ENCODE peak calls at places on chromosomes 11 and 22, in eight cellular contexts. I is K562, P is mammary epithelial cell, J is trophoblast cell, A is NT2/D1, L is endodermal cell, F is adipocyte, Z is colonic mucosa. V is an unnamed sample. For H3K9me3, the result is how much of the 10 kb centered on the place peaks cover.

GRCh38 chr11:126210871-126211235 is 597 bp downstream of the RPUSD4 start:
- DNase-seq in I (no peak), P (no peak), J (no peak), A (no peak), L (no peak), F (no peak), Z (no peak), V (no peak)

GRCh38 chr11:69874178-69874983 is 55.2 kb upstream of the FGF3 start:
- DNase-seq in I (no peak), P (no peak), J (no peak), A (no peak), L (peak), F (no peak), Z (no peak), V (no peak)

GRCh38 chr11:120134106-120134930 is 3.6 kb downstream of the TRIM29 start:
- DNase-seq in I (no peak), P (no peak), J (no peak), A (no peak), L (no peak), F (no peak), Z (peak), V (no peak)

GRCh38 chr11:62242021-62242420 is at the start of gene SCGB1D2:
- DNase-seq in I (no peak), P (peak), J (no peak), A (peak), L (peak), F (no peak), Z (no peak), V (peak)

GRCh38 chr11:69365567-69365966 is 71.6 kb downstream of the MYEOV start:
- DNase-seq in I (no peak), P (no peak), J (no peak), A (no peak), L (peak), F (no peak), Z (no peak), V (no peak)

GRCh38 chr11:66280428-66280827 is 2.5 kb downstream of the CNIH2 start:
- DNase-seq in I (no peak), P (no peak), J (no peak), A (no peak), L (no peak), F (no peak), Z (no peak), V (no peak)

GRCh38 chr11:59283311-59283710 is 70.6 kb upstream of the MPEG1 start:
- DNase-seq in I (no peak), P (no peak), J (no peak), A (no peak), L (peak), F (no peak), Z (no peak), V (no peak)

GRCh38 chr11:13316528-13316961 is 39.0 kb downstream of the BMAL1 start:
- DNase-seq in I (no peak), P (peak), J (no peak), A (no peak), L (no peak), F (peak), Z (no peak), V (no peak)

GRCh38 chr11:44877908-44878459 is 72.7 kb downstream of the TP53I11 start:
- DNase-seq in I (no peak), P (no peak), J (no peak), A (no peak), L (peak), F (no peak), Z (no peak), V (no peak)

GRCh38 chr11:129785383-129786111 is 30.1 kb upstream of the TMEM45B start:
- DNase-seq in I (no peak), P (peak), J (peak), A (no peak), L (no peak), F (peak), Z (no peak), V (no peak)

GRCh38 chr11:88139865-88140264 is 35.4 kb downstream of the RAB38 start:
- DNase-seq in I (no peak), P (no peak), J (no peak), A (no peak), L (no peak), F (no peak), Z (no peak), V (no peak)

GRCh38 chr11:61338783-61339489 is 5.9 kb downstream of the TKFC start:
- DNase-seq in I (no peak), P (no peak), J (no peak), A (no peak), L (no peak), F (no peak), Z (no peak), V (no peak)

GRCh38 chr11:117786099-117786870 is 10.7 kb downstream of the DSCAML1 start:
- DNase-seq in I (no peak), P (peak), J (peak), A (no peak), L (no peak), F (peak), Z (no peak), V (no peak)

GRCh38 chr22:38952382-38952993 is 4.9 kb upstream of the APOBEC3A start:
- DNase-seq in I (no peak), P (no peak), J (no peak), A (no peak), L (no peak), F (no peak), Z (no peak), V (peak)

GRCh38 chr11:66546966-66547661 is 411 bp downstream of the ACTN3 start:
- DNase-seq in I (no peak), P (no peak), J (peak), A (no peak), L (no peak), F (peak), Z (no peak), V (no peak)

GRCh38 chr11:101436511-101437142 is 147.2 kb downstream of the TRPC6 start:
- DNase-seq in I (peak), P (peak), J (peak), A (peak), L (peak), F (peak), Z (peak), V (no peak)

GRCh38 chr11:35085766-35086165 is 53.2 kb upstream of the CD44 start:
- DNase-seq in I (no peak), P (no peak), J (no peak), A (no peak), L (no peak), F (no peak), Z (no peak), V (no peak)

GRCh38 chr22:35477911-35478582 is 62.6 kb upstream of the RASD2 start:
- DNase-seq in I (peak), P (no peak), J (peak), A (no peak), L (no peak), F (no peak), Z (peak), V (peak)

GRCh38 chr22:35870517-35871275 is 153.0 kb downstream of the APOL5 start:
- DNase-seq in I (no peak), P (no peak), J (no peak), A (no peak), L (no peak), F (no peak), Z (no peak), V (no peak)

GRCh38 chr11:80285076-80285790 is 844.4 kb upstream of the TENM4 start:
- DNase-seq in I (no peak), P (no peak), J (no peak), A (no peak), L (no peak), F (peak), Z (no peak), V (no peak)

GRCh38 chr11:125069796-125070195 is 6.7 kb downstream of the SLC37A2 start:
- DNase-seq in I (no peak), P (peak), J (no peak), A (no peak), L (no peak), F (no peak), Z (no peak), V (no peak)

GRCh38 chr22:37801946-37802309 is 5.8 kb upstream of the GCAT start:
- DNase-seq in I (no peak), P (no peak), J (peak), A (no peak), L (no peak), F (no peak), Z (peak), V (no peak)

GRCh38 chr11:120217941-120218694 is 7.3 kb downstream of the OAF start:
- DNase-seq in I (no peak), P (no peak), J (no peak), A (no peak), L (no peak), F (no peak), Z (no peak), V (no peak)

GRCh38 chr11:32310218-32310601 is 125.1 kb downstream of the WT1 start:
- DNase-seq in I (no peak), P (no peak), J (peak), A (no peak), L (no peak), F (peak), Z (no peak), V (no peak)

GRCh38 chr11:120964857-120965256 is 59.0 kb upstream of the TBCEL start:
- DNase-seq in I (no peak), P (peak), J (peak), A (no peak), L (no peak), F (peak), Z (no peak), V (no peak)

GRCh38 chr22:25835348-25835747 is 93.4 kb downstream of the MYO18B start:
- DNase-seq in I (no peak), P (no peak), J (no peak), A (no peak), L (no peak), F (no peak), Z (no peak), V (no peak)

GRCh38 chr11:68669301-68670090 is 14.8 kb upstream of the GAL start:
- DNase-seq in I (no peak), P (no peak), J (no peak), A (no peak), L (no peak), F (no peak), Z (no peak), V (peak)

GRCh38 chr11:45815747-45816146 is 10.8 kb downstream of the SLC35C1 start:
- DNase-seq in I (peak), P (peak), J (peak), A (no peak), L (peak), F (no peak), Z (no peak), V (no peak)

GRCh38 chr11:47656284-47656915 is 14.0 kb upstream of the MTCH2 start:
- DNase-seq in I (no peak), P (no peak), J (no peak), A (no peak), L (peak), F (no peak), Z (no peak), V (no peak)

GRCh38 chr11:3824714-3825472 is 15.9 kb downstream of the RHOG start:
- DNase-seq in I (peak), P (no peak), J (peak), A (peak), L (peak), F (no peak), Z (peak), V (no peak)

GRCh38 chr11:121214861-121215260 is 77.7 kb upstream of the SC5D start:
- DNase-seq in I (no peak), P (no peak), J (no peak), A (no peak), L (no peak), F (no peak), Z (no peak), V (no peak)

GRCh38 chr11:17734986-17735822 is 623 bp downstream of the KCNC1 start:
- DNase-seq in I (peak), P (peak), J (peak), A (no peak), L (peak), F (peak), Z (peak), V (peak)

GRCh38 chr11:69267395-69267805 is 26.6 kb upstream of the MYEOV start:
- DNase-seq in I (no peak), P (no peak), J (no peak), A (no peak), L (no peak), F (no peak), Z (no peak), V (peak)

GRCh38 chr11:134666273-134667174 is 254.5 kb upstream of the B3GAT1 start:
- DNase-seq in I (no peak), P (no peak), J (no peak), A (no peak), L (peak), F (no peak), Z (no peak), V (no peak)

GRCh38 chr22:29267858-29268510 is at the start of the genes EWSR1 and RHBDD3:
- DNase-seq in I (peak), P (peak), J (peak), A (peak), L (peak), F (peak), Z (peak), V (peak)

GRCh38 chr11:79026803-79027445 is 413.9 kb downstream of the TENM4 start:
- DNase-seq in I (no peak), P (no peak), J (no peak), A (no peak), L (no peak), F (no peak), Z (no peak), V (no peak)

GRCh38 chr22:47423861-47424820 is 661.7 kb downstream of the TBC1D22A start:
- DNase-seq in I (no peak), P (no peak), J (no peak), A (no peak), L (no peak), F (no peak), Z (no peak), V (no peak)
- H3K9me3 ChIP-seq in I (under half), P (under half), J (under half), A (under half), L (half or more), F (under half), Z (under half), V (under half)

GRCh38 chr11:63919267-63920125 is 2.5 kb upstream of the RCOR2 start:
- DNase-seq in I (peak), P (no peak), J (peak), A (peak), L (peak), F (no peak), Z (peak), V (no peak)
- H3K9ac ChIP-seq in I (peak), P (no peak), J (no peak), A (peak), L (no peak), F (peak), Z (peak), V (no peak)

GRCh38 chr22:47883757-47884156 is 1121.3 kb downstream of the TBC1D22A start:
- DNase-seq in I (no peak), P (no peak), J (no peak), A (no peak), L (no peak), F (no peak), Z (no peak), V (no peak)
- H3K9me3 ChIP-seq in I (under half), P (half or more), J (under half), A (under half), L (under half), F (under half), Z (under half), V (under half)

GRCh38 chr22:19882446-19883381 is 28.0 kb upstream of the GNB1L start:
- DNase-seq in I (no peak), P (no peak), J (peak), A (no peak), L (peak), F (no peak), Z (peak), V (peak)
- H3K9ac ChIP-seq in I (peak), P (no peak), J (no peak), A (peak), L (no peak), F (peak), Z (no peak), V (no peak)

GRCh38 chr11:133477263-133477625 is 55.1 kb downstream of the OPCML start:
- DNase-seq in I (no peak), P (no peak), J (no peak), A (no peak), L (no peak), F (no peak), Z (no peak), V (no peak)
- H3K9me3 ChIP-seq in I (under half), P (under half), J (under half), A (under half), L (under half), F (under half), Z (under half), V (under half)

GRCh38 chr11:22430286-22430685 is 92.1 kb downstream of the SLC17A6 start:
- DNase-seq in I (no peak), P (no peak), J (no peak), A (no peak), L (no peak), F (no peak), Z (no peak), V (no peak)

GRCh38 chr11:22431074-22431473 is 92.9 kb downstream of the SLC17A6 start:
- DNase-seq in I (no peak), P (no peak), J (no peak), A (no peak), L (no peak), F (no peak), Z (no peak), V (no peak)

GRCh38 chr11:22433066-22433450 is 94.9 kb downstream of the SLC17A6 start:
- DNase-seq in I (no peak), P (no peak), J (no peak), A (no peak), L (no peak), F (peak), Z (no peak), V (no peak)

GRCh38 chr11:22433517-22433916 is 95.3 kb downstream of the SLC17A6 start:
- DNase-seq in I (no peak), P (no peak), J (no peak), A (no peak), L (no peak), F (no peak), Z (no peak), V (no peak)

DNA sequence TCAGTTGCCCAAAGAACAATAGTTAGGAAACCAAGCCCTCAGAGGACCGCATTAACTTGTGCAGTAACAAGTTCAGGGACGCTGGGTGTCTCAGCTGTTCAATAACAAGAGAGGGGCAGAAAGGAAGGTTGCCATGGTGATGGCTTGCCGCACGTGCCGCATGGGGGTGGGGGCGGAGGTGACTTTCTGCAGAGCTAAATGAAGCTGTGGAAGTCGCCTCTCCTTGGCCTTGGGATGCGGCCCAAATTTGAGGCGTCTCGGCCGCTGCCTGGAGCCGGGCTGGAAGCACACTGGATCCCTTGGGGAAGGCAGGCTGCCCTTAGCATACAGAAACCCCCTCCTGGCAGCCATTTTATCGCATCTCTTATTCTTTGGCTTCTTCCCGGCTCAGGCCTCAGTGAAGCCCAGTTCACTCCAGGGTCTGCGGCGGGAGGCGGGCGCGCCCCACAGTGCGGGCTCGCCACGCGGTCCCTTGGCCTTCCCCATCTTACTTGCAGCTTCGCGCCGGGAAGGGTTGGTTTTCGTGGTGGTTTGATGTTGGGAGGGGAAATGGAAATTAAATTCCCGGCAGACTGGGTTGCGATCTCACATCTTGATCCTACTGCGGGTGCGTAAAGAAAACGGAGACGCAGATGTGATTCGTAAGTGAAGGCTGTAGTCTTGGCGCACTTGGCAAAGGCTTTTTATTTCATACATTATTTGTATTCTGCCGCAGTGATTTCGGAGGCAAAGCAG is 94.3 kb downstream of the SLC17A6 start:
- DNase-seq in I (no peak), P (no peak), J (no peak), A (no peak), L (peak), F (no peak), Z (no peak), V (peak)
- H3K9ac ChIP-seq in I (no peak), P (no peak), J (no peak), A (no peak), L (no peak), F (peak), Z (no peak), V (no peak)